ENCODE peak calls at places on chromosomes 13 and 19, in seven cellular contexts. One of them, this sample, is unnamed.

GRCh38 chr19:53086949-53087348 is 16.3 kb downstream of the ZNF160 start:
- DNase-seq in activated gamma-delta T cell: no peak
- DNase-seq in activated CD4-positive, CD25-positive, alpha-beta regulatory T cell: no peak
- DNase-seq in stimulated activated CD4-positive, alpha-beta T cell treated with anti-CD3 and anti-CD28 coated beads, Interleukin-1b, Interleukin-23, amount 100 ng/mL, for 48 hours: no peak
- DNase-seq in activated CD4-positive, alpha-beta T cell treated with anti-CD3 and anti-CD28 coated beads, Interleukin-2, amount 10 ng/mL, durations not matched to agents 24 days and 14 days: no peak
- DNase-seq in adrenal gland: peak
- DNase-seq in CD8-positive, alpha-beta memory T cell: no peak
- DNase-seq in this sample: peak

GRCh38 chr13:23567792-23568480 is 2.3 kb upstream of the TNFRSF19 start:
- DNase-seq in adrenal gland: no peak
- DNase-seq in stimulated activated CD4-positive, alpha-beta T cell treated with anti-CD3 and anti-CD28 coated beads, Interleukin-1b, Interleukin-23, amount 100 ng/mL, for 48 hours: no peak
- DNase-seq in CD8-positive, alpha-beta memory T cell: no peak
- DNase-seq in activated CD4-positive, CD25-positive, alpha-beta regulatory T cell: no peak
- DNase-seq in activated CD4-positive, alpha-beta T cell treated with anti-CD3 and anti-CD28 coated beads, Interleukin-2, amount 10 ng/mL, durations not matched to agents 24 days and 14 days: no peak
- DNase-seq in activated gamma-delta T cell: no peak
- DNase-seq in this sample: no peak

GRCh38 chr13:99723847-99724246 is 222.6 kb downstream of the TM9SF2 start:
- DNase-seq in activated CD4-positive, alpha-beta T cell treated with anti-CD3 and anti-CD28 coated beads, Interleukin-2, amount 10 ng/mL, durations not matched to agents 24 days and 14 days: no peak
- DNase-seq in CD8-positive, alpha-beta memory T cell: no peak
- DNase-seq in activated gamma-delta T cell: no peak
- DNase-seq in activated CD4-positive, CD25-positive, alpha-beta regulatory T cell: no peak
- DNase-seq in adrenal gland: no peak
- DNase-seq in stimulated activated CD4-positive, alpha-beta T cell treated with anti-CD3 and anti-CD28 coated beads, Interleukin-1b, Interleukin-23, amount 100 ng/mL, for 48 hours: no peak
- DNase-seq in this sample: no peak

GRCh38 chr19:16118489-16119033 is 6.9 kb downstream of the RAB8A start:
- DNase-seq in activated CD4-positive, alpha-beta T cell treated with anti-CD3 and anti-CD28 coated beads, Interleukin-2, amount 10 ng/mL, durations not matched to agents 24 days and 14 days: peak
- DNase-seq in activated gamma-delta T cell: no peak
- DNase-seq in adrenal gland: no peak
- DNase-seq in activated CD4-positive, CD25-positive, alpha-beta regulatory T cell: peak
- DNase-seq in stimulated activated CD4-positive, alpha-beta T cell treated with anti-CD3 and anti-CD28 coated beads, Interleukin-1b, Interleukin-23, amount 100 ng/mL, for 48 hours: peak
- DNase-seq in CD8-positive, alpha-beta memory T cell: no peak
- DNase-seq in this sample: no peak

GRCh38 chr19:28820289-28820688 is 392.7 kb downstream of the UQCRFS1 start:
- DNase-seq in activated CD4-positive, alpha-beta T cell treated with anti-CD3 and anti-CD28 coated beads, Interleukin-2, amount 10 ng/mL, durations not matched to agents 24 days and 14 days: no peak
- DNase-seq in activated gamma-delta T cell: no peak
- DNase-seq in activated CD4-positive, CD25-positive, alpha-beta regulatory T cell: no peak
- DNase-seq in adrenal gland: no peak
- DNase-seq in CD8-positive, alpha-beta memory T cell: no peak
- DNase-seq in stimulated activated CD4-positive, alpha-beta T cell treated with anti-CD3 and anti-CD28 coated beads, Interleukin-1b, Interleukin-23, amount 100 ng/mL, for 48 hours: no peak
- DNase-seq in this sample: no peak

GRCh38 chr13:47484564-47484963 is 516.5 kb downstream of the SUCLA2 start:
- DNase-seq in stimulated activated CD4-positive, alpha-beta T cell treated with anti-CD3 and anti-CD28 coated beads, Interleukin-1b, Interleukin-23, amount 100 ng/mL, for 48 hours: no peak
- DNase-seq in CD8-positive, alpha-beta memory T cell: no peak
- DNase-seq in adrenal gland: no peak
- DNase-seq in activated gamma-delta T cell: no peak
- DNase-seq in activated CD4-positive, alpha-beta T cell treated with anti-CD3 and anti-CD28 coated beads, Interleukin-2, amount 10 ng/mL, durations not matched to agents 24 days and 14 days: no peak
- DNase-seq in activated CD4-positive, CD25-positive, alpha-beta regulatory T cell: no peak
- DNase-seq in this sample: no peak

GRCh38 chr13:24222756-24223155 is 62.2 kb downstream of the SPATA13 start:
- DNase-seq in adrenal gland: no peak
- DNase-seq in activated CD4-positive, alpha-beta T cell treated with anti-CD3 and anti-CD28 coated beads, Interleukin-2, amount 10 ng/mL, durations not matched to agents 24 days and 14 days: no peak
- DNase-seq in stimulated activated CD4-positive, alpha-beta T cell treated with anti-CD3 and anti-CD28 coated beads, Interleukin-1b, Interleukin-23, amount 100 ng/mL, for 48 hours: no peak
- DNase-seq in activated CD4-positive, CD25-positive, alpha-beta regulatory T cell: no peak
- DNase-seq in CD8-positive, alpha-beta memory T cell: no peak
- DNase-seq in activated gamma-delta T cell: no peak
- DNase-seq in this sample: no peak

GRCh38 chr19:31276831-31277230 is 72.4 kb downstream of the TSHZ3 start:
- DNase-seq in stimulated activated CD4-positive, alpha-beta T cell treated with anti-CD3 and anti-CD28 coated beads, Interleukin-1b, Interleukin-23, amount 100 ng/mL, for 48 hours: no peak
- DNase-seq in CD8-positive, alpha-beta memory T cell: no peak
- DNase-seq in activated gamma-delta T cell: no peak
- DNase-seq in activated CD4-positive, CD25-positive, alpha-beta regulatory T cell: no peak
- DNase-seq in adrenal gland: no peak
- DNase-seq in activated CD4-positive, alpha-beta T cell treated with anti-CD3 and anti-CD28 coated beads, Interleukin-2, amount 10 ng/mL, durations not matched to agents 24 days and 14 days: no peak
- DNase-seq in this sample: no peak

GRCh38 chr13:100409132-100409531 is 179.5 kb downstream of the GGACT start:
- DNase-seq in CD8-positive, alpha-beta memory T cell: no peak
- DNase-seq in activated CD4-positive, CD25-positive, alpha-beta regulatory T cell: no peak
- DNase-seq in activated gamma-delta T cell: no peak
- DNase-seq in adrenal gland: no peak
- DNase-seq in stimulated activated CD4-positive, alpha-beta T cell treated with anti-CD3 and anti-CD28 coated beads, Interleukin-1b, Interleukin-23, amount 100 ng/mL, for 48 hours: no peak
- DNase-seq in activated CD4-positive, alpha-beta T cell treated with anti-CD3 and anti-CD28 coated beads, Interleukin-2, amount 10 ng/mL, durations not matched to agents 24 days and 14 days: peak
- DNase-seq in this sample: no peak

GRCh38 chr13:98254541-98254940 is 77.5 kb upstream of the RNF113B start:
- DNase-seq in activated CD4-positive, CD25-positive, alpha-beta regulatory T cell: no peak
- DNase-seq in activated CD4-positive, alpha-beta T cell treated with anti-CD3 and anti-CD28 coated beads, Interleukin-2, amount 10 ng/mL, durations not matched to agents 24 days and 14 days: no peak
- DNase-seq in activated gamma-delta T cell: no peak
- DNase-seq in CD8-positive, alpha-beta memory T cell: no peak
- DNase-seq in stimulated activated CD4-positive, alpha-beta T cell treated with anti-CD3 and anti-CD28 coated beads, Interleukin-1b, Interleukin-23, amount 100 ng/mL, for 48 hours: no peak
- DNase-seq in adrenal gland: no peak
- DNase-seq in this sample: no peak

GRCh38 chr13:26377038-26377437 is 123.1 kb downstream of the CDK8 start:
- DNase-seq in adrenal gland: no peak
- DNase-seq in activated CD4-positive, CD25-positive, alpha-beta regulatory T cell: no peak
- DNase-seq in stimulated activated CD4-positive, alpha-beta T cell treated with anti-CD3 and anti-CD28 coated beads, Interleukin-1b, Interleukin-23, amount 100 ng/mL, for 48 hours: no peak
- DNase-seq in CD8-positive, alpha-beta memory T cell: no peak
- DNase-seq in activated gamma-delta T cell: no peak
- DNase-seq in activated CD4-positive, alpha-beta T cell treated with anti-CD3 and anti-CD28 coated beads, Interleukin-2, amount 10 ng/mL, durations not matched to agents 24 days and 14 days: peak
- DNase-seq in this sample: no peak

GRCh38 chr19:29694669-29695627 is 20.1 kb downstream of the C19orf12 start:
- DNase-seq in activated CD4-positive, CD25-positive, alpha-beta regulatory T cell: peak
- DNase-seq in activated CD4-positive, alpha-beta T cell treated with anti-CD3 and anti-CD28 coated beads, Interleukin-2, amount 10 ng/mL, durations not matched to agents 24 days and 14 days: peak
- DNase-seq in CD8-positive, alpha-beta memory T cell: peak
- DNase-seq in stimulated activated CD4-positive, alpha-beta T cell treated with anti-CD3 and anti-CD28 coated beads, Interleukin-1b, Interleukin-23, amount 100 ng/mL, for 48 hours: peak
- DNase-seq in activated gamma-delta T cell: peak
- DNase-seq in adrenal gland: peak
- DNase-seq in this sample: peak

GRCh38 chr13:99062593-99062992 is 84.7 kb upstream of the DOCK9 start:
- DNase-seq in stimulated activated CD4-positive, alpha-beta T cell treated with anti-CD3 and anti-CD28 coated beads, Interleukin-1b, Interleukin-23, amount 100 ng/mL, for 48 hours: no peak
- DNase-seq in activated CD4-positive, CD25-positive, alpha-beta regulatory T cell: no peak
- DNase-seq in activated CD4-positive, alpha-beta T cell treated with anti-CD3 and anti-CD28 coated beads, Interleukin-2, amount 10 ng/mL, durations not matched to agents 24 days and 14 days: no peak
- DNase-seq in CD8-positive, alpha-beta memory T cell: no peak
- DNase-seq in activated gamma-delta T cell: no peak
- DNase-seq in adrenal gland: no peak
- DNase-seq in this sample: no peak

GRCh38 chr13:29526741-29527140 is 68.7 kb downstream of the SLC7A1 start:
- DNase-seq in stimulated activated CD4-positive, alpha-beta T cell treated with anti-CD3 and anti-CD28 coated beads, Interleukin-1b, Interleukin-23, amount 100 ng/mL, for 48 hours: no peak
- DNase-seq in activated CD4-positive, alpha-beta T cell treated with anti-CD3 and anti-CD28 coated beads, Interleukin-2, amount 10 ng/mL, durations not matched to agents 24 days and 14 days: no peak
- DNase-seq in CD8-positive, alpha-beta memory T cell: no peak
- DNase-seq in activated gamma-delta T cell: no peak
- DNase-seq in activated CD4-positive, CD25-positive, alpha-beta regulatory T cell: no peak
- DNase-seq in adrenal gland: no peak
- DNase-seq in this sample: no peak

GRCh38 chr19:34838753-34839431 is 65.9 kb upstream of the ZNF599 start:
- DNase-seq in CD8-positive, alpha-beta memory T cell: peak
- DNase-seq in adrenal gland: no peak
- DNase-seq in activated gamma-delta T cell: no peak
- DNase-seq in activated CD4-positive, CD25-positive, alpha-beta regulatory T cell: no peak
- DNase-seq in stimulated activated CD4-positive, alpha-beta T cell treated with anti-CD3 and anti-CD28 coated beads, Interleukin-1b, Interleukin-23, amount 100 ng/mL, for 48 hours: peak
- DNase-seq in activated CD4-positive, alpha-beta T cell treated with anti-CD3 and anti-CD28 coated beads, Interleukin-2, amount 10 ng/mL, durations not matched to agents 24 days and 14 days: peak
- DNase-seq in this sample: peak

GRCh38 chr19:53927745-53928144 is 18.7 kb downstream of the CACNG7 start:
- DNase-seq in activated gamma-delta T cell: no peak
- DNase-seq in activated CD4-positive, alpha-beta T cell treated with anti-CD3 and anti-CD28 coated beads, Interleukin-2, amount 10 ng/mL, durations not matched to agents 24 days and 14 days: peak
- DNase-seq in CD8-positive, alpha-beta memory T cell: no peak
- DNase-seq in stimulated activated CD4-positive, alpha-beta T cell treated with anti-CD3 and anti-CD28 coated beads, Interleukin-1b, Interleukin-23, amount 100 ng/mL, for 48 hours: no peak
- DNase-seq in activated CD4-positive, CD25-positive, alpha-beta regulatory T cell: no peak
- DNase-seq in adrenal gland: no peak
- DNase-seq in this sample: peak

GRCh38 chr13:112711528-112712265 is 21.9 kb downstream of the ATP11A start:
- DNase-seq in CD8-positive, alpha-beta memory T cell: no peak
- DNase-seq in adrenal gland: peak
- DNase-seq in activated CD4-positive, CD25-positive, alpha-beta regulatory T cell: no peak
- DNase-seq in activated CD4-positive, alpha-beta T cell treated with anti-CD3 and anti-CD28 coated beads, Interleukin-2, amount 10 ng/mL, durations not matched to agents 24 days and 14 days: no peak
- DNase-seq in stimulated activated CD4-positive, alpha-beta T cell treated with anti-CD3 and anti-CD28 coated beads, Interleukin-1b, Interleukin-23, amount 100 ng/mL, for 48 hours: no peak
- DNase-seq in activated gamma-delta T cell: no peak
- DNase-seq in this sample: peak

GRCh38 chr13:53068841-53069520 is 40.4 kb downstream of the OLFM4 start:
- DNase-seq in activated gamma-delta T cell: no peak
- DNase-seq in activated CD4-positive, CD25-positive, alpha-beta regulatory T cell: no peak
- DNase-seq in stimulated activated CD4-positive, alpha-beta T cell treated with anti-CD3 and anti-CD28 coated beads, Interleukin-1b, Interleukin-23, amount 100 ng/mL, for 48 hours: no peak
- DNase-seq in CD8-positive, alpha-beta memory T cell: no peak
- DNase-seq in adrenal gland: no peak
- DNase-seq in activated CD4-positive, alpha-beta T cell treated with anti-CD3 and anti-CD28 coated beads, Interleukin-2, amount 10 ng/mL, durations not matched to agents 24 days and 14 days: no peak
- DNase-seq in this sample: no peak

GRCh38 chr13:95784891-95785290 is 108.0 kb downstream of the DNAJC3 start:
- DNase-seq in activated gamma-delta T cell: no peak
- DNase-seq in adrenal gland: no peak
- DNase-seq in activated CD4-positive, alpha-beta T cell treated with anti-CD3 and anti-CD28 coated beads, Interleukin-2, amount 10 ng/mL, durations not matched to agents 24 days and 14 days: no peak
- DNase-seq in stimulated activated CD4-positive, alpha-beta T cell treated with anti-CD3 and anti-CD28 coated beads, Interleukin-1b, Interleukin-23, amount 100 ng/mL, for 48 hours: no peak
- DNase-seq in activated CD4-positive, CD25-positive, alpha-beta regulatory T cell: no peak
- DNase-seq in CD8-positive, alpha-beta memory T cell: no peak
- DNase-seq in this sample: no peak

GRCh38 chr13:113601166-113602070 is 16.9 kb downstream of the TFDP1 start:
- DNase-seq in CD8-positive, alpha-beta memory T cell: no peak
- DNase-seq in adrenal gland: no peak
- DNase-seq in stimulated activated CD4-positive, alpha-beta T cell treated with anti-CD3 and anti-CD28 coated beads, Interleukin-1b, Interleukin-23, amount 100 ng/mL, for 48 hours: no peak
- DNase-seq in activated CD4-positive, alpha-beta T cell treated with anti-CD3 and anti-CD28 coated beads, Interleukin-2, amount 10 ng/mL, durations not matched to agents 24 days and 14 days: no peak
- DNase-seq in activated gamma-delta T cell: no peak
- DNase-seq in activated CD4-positive, CD25-positive, alpha-beta regulatory T cell: no peak
- DNase-seq in this sample: no peak

GRCh38 chr13:23254506-23254905 is 73.7 kb downstream of the SGCG start:
- DNase-seq in activated CD4-positive, alpha-beta T cell treated with anti-CD3 and anti-CD28 coated beads, Interleukin-2, amount 10 ng/mL, durations not matched to agents 24 days and 14 days: no peak
- DNase-seq in adrenal gland: no peak
- DNase-seq in activated CD4-positive, CD25-positive, alpha-beta regulatory T cell: no peak
- DNase-seq in activated gamma-delta T cell: no peak
- DNase-seq in stimulated activated CD4-positive, alpha-beta T cell treated with anti-CD3 and anti-CD28 coated beads, Interleukin-1b, Interleukin-23, amount 100 ng/mL, for 48 hours: no peak
- DNase-seq in CD8-positive, alpha-beta memory T cell: no peak
- DNase-seq in this sample: no peak

GRCh38 chr19:31718898-31719297 is 369.7 kb upstream of the TSHZ3 start:
- DNase-seq in activated CD4-positive, alpha-beta T cell treated with anti-CD3 and anti-CD28 coated beads, Interleukin-2, amount 10 ng/mL, durations not matched to agents 24 days and 14 days: no peak
- DNase-seq in adrenal gland: no peak
- DNase-seq in activated CD4-positive, CD25-positive, alpha-beta regulatory T cell: no peak
- DNase-seq in activated gamma-delta T cell: no peak
- DNase-seq in stimulated activated CD4-positive, alpha-beta T cell treated with anti-CD3 and anti-CD28 coated beads, Interleukin-1b, Interleukin-23, amount 100 ng/mL, for 48 hours: no peak
- DNase-seq in CD8-positive, alpha-beta memory T cell: no peak
- DNase-seq in this sample: no peak

GRCh38 chr13:113258655-113259054 is 38.4 kb upstream of the LAMP1 start:
- DNase-seq in CD8-positive, alpha-beta memory T cell: no peak
- DNase-seq in activated CD4-positive, alpha-beta T cell treated with anti-CD3 and anti-CD28 coated beads, Interleukin-2, amount 10 ng/mL, durations not matched to agents 24 days and 14 days: no peak
- DNase-seq in activated gamma-delta T cell: no peak
- DNase-seq in adrenal gland: no peak
- DNase-seq in activated CD4-positive, CD25-positive, alpha-beta regulatory T cell: no peak
- DNase-seq in stimulated activated CD4-positive, alpha-beta T cell treated with anti-CD3 and anti-CD28 coated beads, Interleukin-1b, Interleukin-23, amount 100 ng/mL, for 48 hours: no peak
- DNase-seq in this sample: no peak

GRCh38 chr13:31436478-31436877 is 236.7 kb downstream of the B3GLCT start:
- DNase-seq in CD8-positive, alpha-beta memory T cell: no peak
- DNase-seq in activated CD4-positive, alpha-beta T cell treated with anti-CD3 and anti-CD28 coated beads, Interleukin-2, amount 10 ng/mL, durations not matched to agents 24 days and 14 days: no peak
- DNase-seq in adrenal gland: no peak
- DNase-seq in activated gamma-delta T cell: no peak
- DNase-seq in stimulated activated CD4-positive, alpha-beta T cell treated with anti-CD3 and anti-CD28 coated beads, Interleukin-1b, Interleukin-23, amount 100 ng/mL, for 48 hours: no peak
- DNase-seq in activated CD4-positive, CD25-positive, alpha-beta regulatory T cell: no peak
- DNase-seq in this sample: no peak

GRCh38 chr19:51552996-51553725 is 17.9 kb upstream of the ZNF175 start:
- DNase-seq in adrenal gland: peak
- DNase-seq in stimulated activated CD4-positive, alpha-beta T cell treated with anti-CD3 and anti-CD28 coated beads, Interleukin-1b, Interleukin-23, amount 100 ng/mL, for 48 hours: peak
- DNase-seq in activated CD4-positive, CD25-positive, alpha-beta regulatory T cell: no peak
- DNase-seq in activated gamma-delta T cell: no peak
- DNase-seq in CD8-positive, alpha-beta memory T cell: peak
- DNase-seq in activated CD4-positive, alpha-beta T cell treated with anti-CD3 and anti-CD28 coated beads, Interleukin-2, amount 10 ng/mL, durations not matched to agents 24 days and 14 days: peak
- DNase-seq in this sample: peak

GRCh38 chr13:19644947-19645439 is 11.5 kb downstream of the MPHOSPH8 start:
- DNase-seq in activated gamma-delta T cell: no peak
- DNase-seq in adrenal gland: no peak
- DNase-seq in activated CD4-positive, CD25-positive, alpha-beta regulatory T cell: no peak
- DNase-seq in stimulated activated CD4-positive, alpha-beta T cell treated with anti-CD3 and anti-CD28 coated beads, Interleukin-1b, Interleukin-23, amount 100 ng/mL, for 48 hours: no peak
- DNase-seq in activated CD4-positive, alpha-beta T cell treated with anti-CD3 and anti-CD28 coated beads, Interleukin-2, amount 10 ng/mL, durations not matched to agents 24 days and 14 days: no peak
- DNase-seq in CD8-positive, alpha-beta memory T cell: no peak
- DNase-seq in this sample: no peak

GRCh38 chr13:49436890-49437289 is 7.0 kb downstream of the CAB39L start:
- DNase-seq in adrenal gland: peak
- DNase-seq in CD8-positive, alpha-beta memory T cell: no peak
- DNase-seq in activated CD4-positive, CD25-positive, alpha-beta regulatory T cell: no peak
- DNase-seq in stimulated activated CD4-positive, alpha-beta T cell treated with anti-CD3 and anti-CD28 coated beads, Interleukin-1b, Interleukin-23, amount 100 ng/mL, for 48 hours: no peak
- DNase-seq in activated gamma-delta T cell: no peak
- DNase-seq in activated CD4-positive, alpha-beta T cell treated with anti-CD3 and anti-CD28 coated beads, Interleukin-2, amount 10 ng/mL, durations not matched to agents 24 days and 14 days: no peak
- DNase-seq in this sample: peak

GRCh38 chr19:50943074-50943828 is 9.6 kb downstream of the KLK5 start:
- DNase-seq in CD8-positive, alpha-beta memory T cell: no peak
- DNase-seq in activated gamma-delta T cell: no peak
- DNase-seq in stimulated activated CD4-positive, alpha-beta T cell treated with anti-CD3 and anti-CD28 coated beads, Interleukin-1b, Interleukin-23, amount 100 ng/mL, for 48 hours: no peak
- DNase-seq in activated CD4-positive, alpha-beta T cell treated with anti-CD3 and anti-CD28 coated beads, Interleukin-2, amount 10 ng/mL, durations not matched to agents 24 days and 14 days: no peak
- DNase-seq in activated CD4-positive, CD25-positive, alpha-beta regulatory T cell: no peak
- DNase-seq in adrenal gland: no peak
- DNase-seq in this sample: no peak

GRCh38 chr19:3343619-3344502 is 22.5 kb upstream of the NFIC start:
- DNase-seq in activated gamma-delta T cell: no peak
- DNase-seq in activated CD4-positive, alpha-beta T cell treated with anti-CD3 and anti-CD28 coated beads, Interleukin-2, amount 10 ng/mL, durations not matched to agents 24 days and 14 days: peak
- DNase-seq in stimulated activated CD4-positive, alpha-beta T cell treated with anti-CD3 and anti-CD28 coated beads, Interleukin-1b, Interleukin-23, amount 100 ng/mL, for 48 hours: peak
- DNase-seq in adrenal gland: peak
- DNase-seq in CD8-positive, alpha-beta memory T cell: peak
- DNase-seq in activated CD4-positive, CD25-positive, alpha-beta regulatory T cell: no peak
- DNase-seq in this sample: peak

GRCh38 chr19:3243851-3244700 is 19.6 kb downstream of the CELF5 start:
- DNase-seq in CD8-positive, alpha-beta memory T cell: peak
- DNase-seq in adrenal gland: no peak
- DNase-seq in stimulated activated CD4-positive, alpha-beta T cell treated with anti-CD3 and anti-CD28 coated beads, Interleukin-1b, Interleukin-23, amount 100 ng/mL, for 48 hours: peak
- DNase-seq in activated gamma-delta T cell: no peak
- DNase-seq in activated CD4-positive, alpha-beta T cell treated with anti-CD3 and anti-CD28 coated beads, Interleukin-2, amount 10 ng/mL, durations not matched to agents 24 days and 14 days: peak
- DNase-seq in activated CD4-positive, CD25-positive, alpha-beta regulatory T cell: no peak
- DNase-seq in this sample: peak

GRCh38 chr13:68439821-68440220 is 1209.7 kb upstream of the PCDH9 start:
- DNase-seq in adrenal gland: no peak
- DNase-seq in activated CD4-positive, alpha-beta T cell treated with anti-CD3 and anti-CD28 coated beads, Interleukin-2, amount 10 ng/mL, durations not matched to agents 24 days and 14 days: no peak
- DNase-seq in activated CD4-positive, CD25-positive, alpha-beta regulatory T cell: no peak
- DNase-seq in stimulated activated CD4-positive, alpha-beta T cell treated with anti-CD3 and anti-CD28 coated beads, Interleukin-1b, Interleukin-23, amount 100 ng/mL, for 48 hours: no peak
- DNase-seq in CD8-positive, alpha-beta memory T cell: no peak
- DNase-seq in activated gamma-delta T cell: no peak
- DNase-seq in this sample: no peak

GRCh38 chr13:98098511-98098910 is 44.4 kb upstream of the FARP1 start:
- DNase-seq in activated CD4-positive, CD25-positive, alpha-beta regulatory T cell: no peak
- DNase-seq in activated gamma-delta T cell: no peak
- DNase-seq in CD8-positive, alpha-beta memory T cell: no peak
- DNase-seq in stimulated activated CD4-positive, alpha-beta T cell treated with anti-CD3 and anti-CD28 coated beads, Interleukin-1b, Interleukin-23, amount 100 ng/mL, for 48 hours: no peak
- DNase-seq in adrenal gland: no peak
- DNase-seq in activated CD4-positive, alpha-beta T cell treated with anti-CD3 and anti-CD28 coated beads, Interleukin-2, amount 10 ng/mL, durations not matched to agents 24 days and 14 days: no peak
- DNase-seq in this sample: no peak

GRCh38 chr13:95624020-95624419 is 20.5 kb downstream of the DZIP1 start:
- DNase-seq in adrenal gland: no peak
- DNase-seq in activated CD4-positive, alpha-beta T cell treated with anti-CD3 and anti-CD28 coated beads, Interleukin-2, amount 10 ng/mL, durations not matched to agents 24 days and 14 days: peak
- DNase-seq in activated gamma-delta T cell: no peak
- DNase-seq in CD8-positive, alpha-beta memory T cell: peak
- DNase-seq in activated CD4-positive, CD25-positive, alpha-beta regulatory T cell: no peak
- DNase-seq in stimulated activated CD4-positive, alpha-beta T cell treated with anti-CD3 and anti-CD28 coated beads, Interleukin-1b, Interleukin-23, amount 100 ng/mL, for 48 hours: no peak
- DNase-seq in this sample: no peak

GRCh38 chr19:53432088-53432661 is 391 bp downstream of the ZNF761 start:
- DNase-seq in activated CD4-positive, CD25-positive, alpha-beta regulatory T cell: no peak
- DNase-seq in activated gamma-delta T cell: peak
- DNase-seq in stimulated activated CD4-positive, alpha-beta T cell treated with anti-CD3 and anti-CD28 coated beads, Interleukin-1b, Interleukin-23, amount 100 ng/mL, for 48 hours: peak
- DNase-seq in adrenal gland: no peak
- DNase-seq in CD8-positive, alpha-beta memory T cell: no peak
- DNase-seq in activated CD4-positive, alpha-beta T cell treated with anti-CD3 and anti-CD28 coated beads, Interleukin-2, amount 10 ng/mL, durations not matched to agents 24 days and 14 days: no peak
- DNase-seq in this sample: no peak

GRCh38 chr13:83214452-83214851 is 667.8 kb downstream of the SLITRK1 start:
- DNase-seq in activated CD4-positive, alpha-beta T cell treated with anti-CD3 and anti-CD28 coated beads, Interleukin-2, amount 10 ng/mL, durations not matched to agents 24 days and 14 days: no peak
- DNase-seq in stimulated activated CD4-positive, alpha-beta T cell treated with anti-CD3 and anti-CD28 coated beads, Interleukin-1b, Interleukin-23, amount 100 ng/mL, for 48 hours: no peak
- DNase-seq in CD8-positive, alpha-beta memory T cell: no peak
- DNase-seq in adrenal gland: no peak
- DNase-seq in activated gamma-delta T cell: no peak
- DNase-seq in activated CD4-positive, CD25-positive, alpha-beta regulatory T cell: no peak
- DNase-seq in this sample: no peak

This sample was measured in testis.